ENCODE peak calls at places on chromosomes 7 and 10, in nine cellular contexts. R, H, W, V, X, O, Y, A and C are unnamed samples. For H3K4me1, the result is how much of the 10 kb centered on the place peaks cover.

GRCh38 chr7:904847-905246 is 28.5 kb downstream of the GET4 start:
- DNase-seq in H (no peak), W (no peak), R (no peak), V (no peak), O (no peak), Y (no peak), A (peak), X (no peak), C (no peak)

GRCh38 chr7:66076459-66077329 is 1.1 kb downstream of the ASL start:
- DNase-seq in V (no peak), W (no peak), A (no peak), O (no peak), H (no peak), X (no peak), Y (peak), R (no peak), C (peak)

GRCh38 chr7:44748948-44749731 is 493 bp downstream of the ZMIZ2 start:
- DNase-seq in H (peak), V (no peak), R (no peak), X (no peak), Y (no peak), A (no peak), O (no peak), W (peak), C (no peak)

GRCh38 chr10:62231371-62231770 is 37.3 kb downstream of the RTKN2 start:
- DNase-seq in V (no peak), H (no peak), X (no peak), W (no peak), O (no peak), Y (no peak), A (peak), R (peak), C (no peak)

GRCh38 chr10:93991596-93992284 is 2.0 kb upstream of the PLCE1 start:
- DNase-seq in Y (peak), R (peak), X (no peak), A (peak), W (peak), H (peak), V (peak), O (no peak), C (peak)

GRCh38 chr10:110861476-110861875 is 10.3 kb upstream of the PDCD4 start:
- DNase-seq in W (no peak), Y (no peak), R (no peak), A (no peak), H (no peak), V (no peak), O (no peak), X (no peak), C (no peak)

GRCh38 chr10:117139581-117140524 is 1.8 kb upstream of the VAX1 start:
- DNase-seq in H (peak), R (no peak), W (no peak), Y (no peak), O (no peak), X (no peak), A (no peak), V (no peak), C (no peak)

GRCh38 chr10:9823268-9823930 is 1194.3 kb upstream of the CELF2 start:
- DNase-seq in Y (no peak), W (no peak), A (no peak), V (no peak), R (no peak), H (no peak), O (no peak), X (no peak), C (no peak)

GRCh38 chr10:75202321-75203096 is 8.1 kb upstream of the VDAC2 start:
- DNase-seq in V (peak), W (no peak), H (no peak), R (no peak), X (peak), O (no peak), A (peak), Y (peak), C (peak)

GRCh38 chr7:30656611-30657010 is 25.6 kb downstream of the CRHR2 start:
- DNase-seq in W (no peak), Y (no peak), X (no peak), R (no peak), O (peak), V (peak), A (no peak), H (no peak), C (no peak)

GRCh38 chr10:102752934-102753664 is 9.4 kb downstream of the WBP1L start:
- DNase-seq in V (peak), Y (no peak), A (peak), O (no peak), R (peak), H (peak), X (no peak), W (peak), C (no peak)

GRCh38 chr7:157800281-157800680 is 463.5 kb downstream of the DNAJB6 start:
- DNase-seq in W (no peak), O (peak), R (no peak), A (no peak), Y (no peak), H (no peak), X (no peak), V (no peak), C (peak)

GRCh38 chr7:80478683-80479082 is 33.2 kb downstream of the GNAT3 start:
- DNase-seq in A (peak), W (no peak), O (no peak), V (no peak), X (no peak), H (peak), R (peak), Y (no peak), C (no peak)

GRCh38 chr7:149865437-149865836 is 8.3 kb upstream of the ATP6V0E2 start:
- DNase-seq in A (peak), R (no peak), Y (peak), O (peak), W (no peak), V (no peak), X (no peak), H (no peak), C (peak)

GRCh38 chr7:92872701-92873100 is 36.3 kb upstream of the CDK6 start:
- DNase-seq in A (peak), R (peak), W (no peak), Y (no peak), O (no peak), X (no peak), H (no peak), V (no peak), C (no peak)

GRCh38 chr7:29987821-29988317 is 1.7 kb downstream of the SCRN1 start:
- DNase-seq in X (no peak), H (peak), A (peak), R (peak), V (no peak), O (no peak), W (no peak), Y (no peak), C (no peak)

GRCh38 chr10:63544418-63544817 is 23.2 kb downstream of the REEP3 start:
- DNase-seq in A (no peak), R (no peak), H (no peak), Y (no peak), W (no peak), O (no peak), V (no peak), X (no peak), C (no peak)

GRCh38 chr7:21497072-21497471 is 45.8 kb upstream of the DNAH11 start:
- DNase-seq in W (no peak), O (no peak), V (no peak), X (no peak), H (peak), Y (no peak), R (no peak), A (peak), C (no peak)
- TF ChIP-seq CTCF in W (no peak), O (no peak), V (no peak), X (peak), H (peak), Y (no peak), R (no peak), A (peak), C (no peak)

DNA sequence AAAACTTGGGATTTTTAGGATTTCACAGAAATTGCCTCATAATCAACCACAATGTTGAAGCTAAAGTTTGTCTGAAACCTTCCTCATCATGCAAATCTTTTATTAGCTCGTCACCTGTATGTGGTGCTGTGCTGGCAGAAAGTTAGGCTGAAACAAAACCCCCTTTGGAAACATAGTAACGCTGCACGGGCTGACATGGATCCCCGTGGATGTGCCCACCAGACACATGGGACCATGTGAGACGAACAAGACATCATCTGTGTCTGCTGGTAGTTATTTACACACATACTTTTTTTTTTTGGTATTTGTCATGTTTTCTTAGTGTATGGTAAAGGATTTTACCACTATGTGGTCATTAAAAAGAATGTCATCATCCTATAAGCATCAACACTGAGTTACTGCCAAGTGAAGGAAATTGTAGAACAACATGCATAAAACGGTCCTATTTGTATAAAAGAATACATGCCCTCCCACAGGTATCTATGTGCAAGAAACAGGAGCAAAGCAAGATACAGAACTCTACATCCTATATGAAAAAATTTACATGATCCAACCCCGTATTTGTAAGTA is 113.5 kb upstream of the AFAP1L2 start:
- DNase-seq in Y (no peak), W (no peak), V (no peak), X (no peak), A (peak), H (no peak), R (no peak), O (no peak), C (no peak)
- H3K4me1 ChIP-seq in Y (under half), W (under half), V (under half), X (under half), A (under half), H (under half), R (under half), O (under half), C (half or more)

GRCh38 chr10:30056281-30056680 is 3.1 kb downstream of the JCAD start:
- DNase-seq in H (no peak), Y (no peak), W (no peak), O (no peak), A (peak), V (no peak), X (no peak), R (no peak), C (no peak)
- H3K4me3 ChIP-seq in H (no peak), Y (no peak), W (no peak), O (no peak), A (peak), V (peak), X (peak), R (no peak), C (no peak)

GRCh38 chr7:140983802-140984201 is 30.9 kb downstream of the MRPS33 start:
- DNase-seq in R (no peak), X (no peak), A (no peak), O (no peak), H (peak), W (no peak), Y (no peak), V (no peak), C (no peak)
- TF ChIP-seq CTCF in R (peak), X (no peak), A (no peak), O (no peak), H (peak), W (no peak), Y (no peak), V (no peak), C (no peak)

GRCh38 chr7:19094971-19095370 is 22.5 kb downstream of the TWIST1 start:
- DNase-seq in W (no peak), H (no peak), R (no peak), V (no peak), A (no peak), O (no peak), X (no peak), Y (no peak), C (no peak)

GRCh38 chr7:19090526-19090925 is 26.9 kb downstream of the TWIST1 start:
- DNase-seq in A (no peak), R (no peak), V (no peak), W (no peak), X (no peak), Y (no peak), H (no peak), O (no peak), C (no peak)

GRCh38 chr7:19091871-19092270 is 25.6 kb downstream of the TWIST1 start:
- DNase-seq in H (no peak), R (no peak), W (no peak), O (no peak), Y (no peak), V (no peak), A (no peak), X (no peak), C (no peak)

GRCh38 chr7:19089378-19089777 is 28.1 kb downstream of the TWIST1 start:
- DNase-seq in A (no peak), O (no peak), V (no peak), R (no peak), H (no peak), X (no peak), W (no peak), Y (no peak), C (no peak)
- H3K4me1 ChIP-seq in A (under half), O (under half), V (under half), R (under half), H (under half), X (under half), W (under half), Y (under half), C (under half)

DNA sequence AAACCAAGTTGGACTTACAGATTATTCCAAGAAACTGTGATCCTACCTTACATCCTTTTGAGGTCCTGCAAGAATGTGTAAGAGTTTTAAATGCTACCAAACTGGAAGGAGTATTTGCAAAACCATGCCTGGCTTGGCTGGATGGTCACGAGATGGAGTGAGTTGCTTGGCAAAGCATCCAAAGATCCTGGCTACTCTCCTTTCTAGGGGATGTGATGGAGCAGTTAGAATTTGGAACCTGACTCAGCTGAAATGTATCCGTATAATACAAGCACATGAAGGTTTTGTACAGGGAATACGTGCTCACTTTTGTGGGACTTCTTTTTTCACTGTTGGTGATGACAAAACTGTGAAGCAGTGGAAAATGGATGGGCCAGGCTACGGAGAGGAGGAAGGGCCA is 13.3 kb upstream of the SYPL1 start:
- DNase-seq in R (no peak), O (no peak), V (no peak), W (no peak), X (no peak), H (no peak), Y (no peak), A (peak), C (no peak)
- H3K4me3 ChIP-seq in R (no peak), O (no peak), V (no peak), W (no peak), X (no peak), H (no peak), Y (no peak), A (no peak), C (no peak)

GRCh38 chr7:123131140-123131539 is 68.6 kb downstream of the SLC13A1 start:
- DNase-seq in A (no peak), O (no peak), X (no peak), V (no peak), R (no peak), Y (no peak), H (peak), W (no peak), C (no peak)
- TF ChIP-seq CTCF in A (no peak), O (no peak), X (no peak), V (no peak), R (peak), Y (no peak), H (peak), W (no peak), C (no peak)

DNA sequence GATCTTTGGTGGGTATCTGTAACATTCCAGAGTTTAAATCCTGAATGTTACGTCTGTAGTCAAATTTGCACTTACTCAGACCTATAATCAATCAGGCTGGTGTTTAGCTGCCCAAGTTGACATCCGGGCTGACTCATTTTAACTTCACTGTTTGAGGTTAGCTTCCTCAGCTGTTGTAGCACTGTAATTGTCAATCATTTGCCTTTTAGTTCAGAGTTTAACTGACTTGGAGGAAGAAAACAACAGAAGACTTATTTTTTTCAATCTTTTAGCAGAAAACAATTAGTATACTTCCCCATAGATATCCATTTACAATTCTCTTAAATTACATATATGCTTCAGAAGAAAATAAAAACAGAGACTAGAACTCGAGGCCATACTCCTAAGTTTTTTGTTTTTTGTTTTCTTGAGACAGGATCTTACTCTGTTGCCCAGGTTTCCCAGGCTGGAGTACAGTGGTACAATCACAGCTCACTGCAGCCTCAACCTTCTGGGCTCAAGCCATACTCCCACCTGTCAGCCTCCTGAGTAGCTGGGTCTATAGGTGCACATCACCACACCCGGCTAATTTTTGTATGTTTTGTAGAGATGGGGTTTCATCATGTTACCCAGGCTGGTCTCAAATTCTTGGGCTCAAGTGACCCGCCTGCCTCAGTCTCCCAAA is 38.5 kb upstream of the LRRC17 start:
- DNase-seq in H (no peak), A (peak), O (no peak), V (no peak), W (no peak), X (no peak), R (peak), Y (no peak), C (no peak)
- H3K4me1 ChIP-seq in H (under half), A (under half), O (under half), V (under half), W (under half), X (under half), R (half or more), Y (under half), C (under half)